ENCODE peak calls at places on chromosomes 2 and 18, in four cellular contexts. S is stimulated activated CD8-positive, alpha-beta memory T cell treated with anti-CD3 and anti-CD28 coated beads, Interleukin-4, amount 100 ng/mL, for 1 hour; A is NCI-H1930; Z is stimulated activated naive CD4-positive, alpha-beta T cell. B is an unnamed sample.

GRCh38 chr2:192155521-192156118 is 39.1 kb downstream of the TMEFF2 start:
- DNase-seq in S (no peak), A (no peak), Z (no peak), B (no peak)

GRCh38 chr2:195559431-195559914 is 97.6 kb upstream of the SLC39A10 start:
- DNase-seq in S (no peak), A (no peak), Z (peak; percentile 89), B (no peak)

GRCh38 chr2:112674229-112674628 is 28.5 kb downstream of the SLC20A1 start:
- DNase-seq in S (no peak), A (no peak), Z (no peak), B (no peak)

GRCh38 chr2:206004004-206004693 is 81.8 kb downstream of the INO80D start:
- DNase-seq in S (no peak), A (no peak), Z (no peak), B (peak; percentile 51)

GRCh38 chr18:48216639-48217280 is 192.4 kb downstream of the ZBTB7C start:
- DNase-seq in S (no peak), A (no peak), Z (no peak), B (no peak)

GRCh38 chr2:54212456-54212855 is 43.6 kb downstream of the TSPYL6 start:
- DNase-seq in S (no peak), A (no peak), Z (no peak), B (no peak)

GRCh38 chr2:46530571-46530970 is 51.2 kb downstream of the TMEM247 start:
- DNase-seq in S (no peak), A (no peak), Z (no peak), B (no peak)

GRCh38 chr2:218658671-218659257 is 659 bp downstream of the ZNF142 start:
- DNase-seq in S (no peak), A (peak; percentile 14), Z (peak; percentile 12), B (peak; percentile 89)

GRCh38 chr2:106797494-106797893 is 88.5 kb downstream of the ST6GAL2 start:
- DNase-seq in S (no peak), A (no peak), Z (no peak), B (peak; percentile 14)